ENCODE peak calls at places on chromosomes 4 and X, in ten cellular contexts. R is gastrocnemius medialis; D is CD8-positive, alpha-beta T cell; K is NCI-H1105; Z is pancreas; Q is CMK; J is GM13976; T is DMS 273 treated with DMSO at 0.1 percent for 48 hours; V is AG09319; B is cerebellum. W is an unnamed sample.
A peak's percentile ranks its signal among the peaks of the same experiment; 100 is the strongest.

GRCh38 chr4:38281416-38282071 is 321.3 kb downstream of the PTTG2 start:
- DNase-seq in J (no peak), T (no peak), Z (no peak), V (no peak), B (no peak), Q (no peak), K (no peak), R (no peak), D (no peak), W (no peak)

GRCh38 chr4:146095091-146095690 is 80.3 kb upstream of the LSM6 start:
- DNase-seq in D (no peak), V (peak; percentile 25), Z (no peak), T (no peak), Q (peak; percentile 11), B (no peak), J (no peak), R (no peak), K (peak; percentile 13), W (no peak)

GRCh38 chr4:151766691-151767090 is 5.9 kb upstream of the GATB start:
- DNase-seq in D (no peak), J (no peak), B (no peak), T (no peak), Z (no peak), K (no peak), V (no peak), Q (no peak), R (no peak), W (no peak)

GRCh38 chr4:71229477-71230257 is 109.2 kb upstream of the SLC4A4 start:
- DNase-seq in V (no peak), J (peak; percentile 52), R (no peak), Z (no peak), Q (peak; percentile 2), B (peak; percentile 82), K (no peak), T (peak; percentile 5), D (no peak), W (no peak)

GRCh38 chr4:98663226-98664006 is 5.0 kb upstream of the TSPAN5 start:
- DNase-seq in T (no peak), K (no peak), Q (peak; percentile 46), B (no peak), D (peak; percentile 11), R (no peak), J (peak; percentile 74), Z (no peak), V (no peak), W (peak; percentile 47)

GRCh38 chr4:4477391-4477790 is 64.5 kb downstream of the STX18 start:
- DNase-seq in J (no peak), Q (no peak), V (no peak), T (no peak), R (no peak), Z (no peak), K (no peak), D (no peak), B (no peak), W (no peak)

GRCh38 chr4:52103314-52103713 is 52.2 kb downstream of the SPATA18 start:
- DNase-seq in Q (no peak), T (peak; percentile 22), D (no peak), Z (no peak), B (no peak), R (no peak), V (no peak), K (no peak), J (no peak), W (no peak)

GRCh38 chrX:69136546-69137331 is 28.5 kb downstream of the PJA1 start:
- DNase-seq in D (no peak), Q (no peak), B (no peak), R (no peak), T (no peak), V (no peak), J (no peak), K (no peak), Z (peak; percentile 59), W (no peak)

GRCh38 chr4:1872918-1873269 is 1.7 kb downstream of the NSD2 start:
- DNase-seq in Z (no peak), Q (no peak), R (no peak), B (no peak), K (no peak), V (no peak), J (peak; percentile 59), D (no peak), T (no peak), W (peak; percentile 33)

GRCh38 chr4:183571350-183572076 is 66.7 kb downstream of the ING2 start:
- DNase-seq in J (no peak), K (peak; percentile 83), D (no peak), B (no peak), V (no peak), R (no peak), Z (no peak), T (no peak), Q (no peak), W (no peak)

GRCh38 chr4:10100734-10101216 is 15.8 kb downstream of the WDR1 start:
- DNase-seq in Z (no peak), V (no peak), R (peak; percentile 72), Q (peak; percentile 61), T (no peak), B (no peak), K (no peak), D (no peak), J (no peak), W (no peak)

GRCh38 chr4:7134737-7135388 is 57.5 kb upstream of the SORCS2 start:
- DNase-seq in R (peak; percentile 53), V (peak; percentile 85), D (no peak), T (no peak), K (no peak), Z (no peak), J (no peak), Q (no peak), B (no peak), W (no peak)

GRCh38 chrX:71315917-71316316 is 14.4 kb downstream of the ITGB1BP2 start:
- DNase-seq in R (no peak), J (no peak), K (no peak), V (peak; percentile 32), D (no peak), T (no peak), Q (no peak), B (no peak), Z (no peak), W (no peak)